ENCODE peak calls at places on chromosomes 6 and 20, in six cellular contexts. O is IMR-90; I is psoas muscle; R is CD8-positive, alpha-beta T cell; S is cardiac fibroblast; A is choroid plexus epithelial cell. N is an unnamed sample.
A peak's percentile ranks its signal among the peaks of the same experiment; 100 is the strongest.

GRCh38 chr6:141097471-141097870 is 1035.3 kb upstream of the GJE1 start:
- DNase-seq in I (no peak), R (no peak), S (peak; percentile 7), A (peak; percentile 19), O (no peak), N (no peak)

GRCh38 chr6:52573295-52573694 is 3.6 kb downstream of the TRAM2 start:
- DNase-seq in O (no peak), R (no peak), S (peak; percentile 58), I (no peak), A (peak; percentile 60), N (no peak)

GRCh38 chr20:48923149-48923718 is 1.7 kb downstream of the ARFGEF2 start:
- DNase-seq in R (no peak), I (no peak), S (peak; percentile 48), A (no peak), O (no peak), N (no peak)

GRCh38 chr6:3195695-3196497 is 31.6 kb downstream of the TUBB2B start:
- DNase-seq in A (no peak), I (no peak), O (no peak), S (no peak), R (no peak), N (no peak)

GRCh38 chr6:82741996-82742385 is 323.6 kb downstream of the UBE3D start:
- DNase-seq in I (no peak), R (no peak), A (no peak), O (no peak), S (no peak), N (no peak)

GRCh38 chr20:46939566-46939965 is 44.9 kb downstream of the EYA2 start:
- DNase-seq in O (no peak), R (no peak), S (no peak), A (no peak), I (no peak), N (no peak)

GRCh38 chr20:62652051-62652893 is 10.0 kb downstream of the SLCO4A1 start:
- DNase-seq in I (peak; percentile 94), S (peak; percentile 100), R (peak; percentile 78), O (peak; percentile 99), A (peak; percentile 99), N (peak; percentile 89)

GRCh38 chr6:138038148-138038870 is 68.9 kb downstream of the PERP start:
- DNase-seq in S (no peak), R (no peak), A (no peak), I (no peak), O (no peak), N (no peak)

GRCh38 chr20:24875078-24875477 is 74.0 kb upstream of the CST7 start:
- DNase-seq in I (no peak), A (no peak), R (no peak), O (no peak), S (no peak), N (no peak)

GRCh38 chr6:307065-307814 is 15.0 kb downstream of the DUSP22 start:
- DNase-seq in O (no peak), S (no peak), I (no peak), R (no peak), A (no peak), N (no peak)

GRCh38 chr6:53888931-53889330 is 94.1 kb downstream of the LRRC1 start:
- DNase-seq in I (no peak), O (peak; percentile 53), S (no peak), A (peak; percentile 42), R (no peak), N (peak; percentile 53)

GRCh38 chr6:114830515-114830914 is 487.7 kb upstream of the HS3ST5 start:
- DNase-seq in I (no peak), R (no peak), S (no peak), O (no peak), A (no peak), N (no peak)

GRCh38 chr6:79949235-79949634 is 1.9 kb upstream of the ELOVL4 start:
- DNase-seq in A (peak; percentile 90), I (no peak), S (peak; percentile 81), R (peak; percentile 57), O (peak; percentile 75), N (peak; percentile 46)

GRCh38 chr6:128519931-128520435 is 416 bp downstream of the PTPRK start:
- DNase-seq in S (no peak), I (no peak), O (no peak), A (peak; percentile 71), R (no peak), N (peak; percentile 56)

GRCh38 chr6:128518531-128519131 is 1.8 kb downstream of the PTPRK start:
- DNase-seq in S (no peak), I (no peak), R (no peak), A (no peak), O (no peak), N (no peak)

GRCh38 chr6:128521302-128521632 is 868 bp upstream of the PTPRK start:
- DNase-seq in O (no peak), S (peak; percentile 46), A (peak; percentile 54), R (no peak), I (no peak), N (no peak)

GRCh38 chr6:128520436-128521301 is at the start of gene PTPRK:
- DNase-seq in S (peak; percentile 95), O (peak; percentile 91), R (peak; percentile 91), A (peak; percentile 94), I (peak; percentile 94), N (peak; percentile 84)

GRCh38 chr6:128519132-128519930 is 1.1 kb downstream of the PTPRK start:
- DNase-seq in A (peak; percentile 63), R (peak; percentile 68), S (peak; percentile 55), I (peak; percentile 33), O (peak; percentile 45), N (peak; percentile 45)
- TF ChIP-seq CTCF in A (peak; percentile 44), R (no peak), S (peak; percentile 14), I (peak; percentile 14), O (peak; percentile 16), N (peak; percentile 7)

GRCh38 chr6:155287762-155288161 is 23.9 kb downstream of the CLDN20 start:
- DNase-seq in A (no peak), R (no peak), S (no peak), O (no peak), I (no peak), N (no peak)
- TF ChIP-seq CTCF in A (peak; percentile 45), R (no peak), S (no peak), O (no peak), I (no peak), N (no peak)

GRCh38 chr20:61163027-61163426 is 89.0 kb upstream of the CDH4 start:
- DNase-seq in I (no peak), R (no peak), O (no peak), A (no peak), S (no peak), N (no peak)

GRCh38 chr20:61157301-61157700 is 94.8 kb upstream of the CDH4 start:
- DNase-seq in A (no peak), O (no peak), I (no peak), R (no peak), S (no peak), N (no peak)

GRCh38 chr20:61159940-61160688 is 91.9 kb upstream of the CDH4 start:
- DNase-seq in R (no peak), O (no peak), A (no peak), S (no peak), I (no peak), N (no peak)

GRCh38 chr20:61162506-61162905 is 89.6 kb upstream of the CDH4 start:
- DNase-seq in O (no peak), A (no peak), I (no peak), R (no peak), S (no peak), N (no peak)

DNA sequence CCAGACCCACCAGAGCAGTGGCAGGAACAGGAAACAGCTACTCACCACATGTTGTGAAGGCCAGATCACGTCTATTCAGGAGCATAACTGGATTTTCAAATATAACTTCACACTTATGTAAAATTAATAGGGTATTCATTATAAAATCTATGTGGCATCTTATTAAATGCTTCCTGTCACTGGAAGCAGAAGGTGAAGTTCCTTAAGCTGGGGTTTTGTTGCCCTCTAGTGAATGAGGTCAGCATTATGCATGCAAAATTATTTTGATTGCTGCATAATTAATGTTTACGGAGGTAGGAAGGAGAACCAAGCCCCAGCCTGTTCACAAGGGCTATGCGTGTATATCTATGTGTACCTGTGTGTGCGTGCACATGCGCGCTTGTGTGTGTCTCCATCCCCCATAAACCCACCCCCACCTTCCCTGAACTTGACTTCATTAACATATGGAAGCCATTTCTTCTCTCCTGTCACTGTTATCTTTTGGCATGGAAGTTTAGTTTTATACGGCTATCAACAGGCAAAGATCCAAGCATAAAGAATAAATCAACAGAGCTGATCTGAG is 90.3 kb upstream of the CDH4 start:
- DNase-seq in O (no peak), S (no peak), R (no peak), A (no peak), I (no peak), N (no peak)
- TF ChIP-seq CTCF in O (peak; percentile 32), S (no peak), R (no peak), A (no peak), I (no peak), N (no peak)

GRCh38 chr6:99216959-99217358 is 132.5 kb downstream of the FAXC start:
- DNase-seq in S (no peak), R (no peak), I (no peak), O (no peak), A (no peak), N (no peak)
- TF ChIP-seq CTCF in S (no peak), R (no peak), I (no peak), O (no peak), A (no peak), N (no peak)

DNA sequence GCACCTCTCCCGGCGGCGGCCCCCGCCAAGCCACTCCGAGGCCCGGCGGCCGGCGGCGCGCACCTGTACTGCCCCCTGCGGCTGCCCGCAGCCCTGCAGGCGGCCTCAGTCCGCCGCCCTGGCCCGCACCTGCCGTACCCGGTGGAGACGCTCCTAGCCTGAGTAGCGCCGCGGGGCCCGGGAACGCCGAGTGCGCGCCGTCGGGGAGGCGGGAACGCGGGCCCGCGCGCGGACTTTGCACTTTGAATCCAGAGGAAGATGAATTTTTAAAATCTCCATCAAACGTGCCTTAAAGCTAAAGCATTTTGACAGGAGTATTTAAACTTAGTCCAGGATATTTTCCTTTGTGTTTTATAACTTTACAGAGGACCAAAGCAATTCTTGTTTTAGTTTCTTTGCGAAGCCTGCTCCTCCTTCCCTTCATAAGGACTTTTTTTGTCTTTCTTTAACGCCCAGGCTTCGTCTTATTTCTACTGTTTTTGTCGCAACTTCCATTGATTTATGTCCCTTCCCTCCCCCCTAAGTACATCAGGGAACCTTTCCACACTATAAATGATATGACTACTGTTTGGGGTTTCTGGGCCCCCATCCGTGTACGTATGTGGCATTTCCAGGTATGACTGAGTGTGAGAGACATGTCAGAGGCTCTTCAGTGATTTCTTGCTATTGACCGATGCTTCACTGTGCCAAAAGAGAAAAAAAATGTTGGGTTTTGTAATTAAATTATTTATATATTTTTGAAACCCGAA is 2.0 kb downstream of the FOXQ1 start:
- DNase-seq in I (no peak), A (no peak), R (no peak), O (no peak), S (no peak), N (no peak)
- TF ChIP-seq CTCF in I (peak; percentile 42), A (peak; percentile 38), R (no peak), O (peak; percentile 45), S (no peak), N (no peak)

N was measured in astrocyte.